ENCODE peak calls at places on chromosomes 11 and 22, in eight cellular contexts. One of them, this sample, is unnamed.

GRCh38 chr22:36411589-36412258 is 24.0 kb upstream of the MYH9 start:
- DNase-seq in RWPE1: no peak
- DNase-seq in stomach: no peak
- DNase-seq in A549: no peak
- DNase-seq in left lung: no peak
- DNase-seq in tibial artery: no peak
- DNase-seq in astrocyte of the spinal cord: no peak
- DNase-seq in cardiac muscle cell: no peak
- DNase-seq in this sample: no peak

GRCh38 chr11:38517991-38518390 is 1920.0 kb upstream of the RAG2 start:
- DNase-seq in RWPE1: no peak
- DNase-seq in stomach: no peak
- DNase-seq in A549: no peak
- DNase-seq in left lung: no peak
- DNase-seq in tibial artery: no peak
- DNase-seq in astrocyte of the spinal cord: no peak
- DNase-seq in cardiac muscle cell: no peak
- DNase-seq in this sample: no peak

GRCh38 chr11:128956401-128957203 is 13.9 kb upstream of the TP53AIP1 start:
- DNase-seq in RWPE1: peak
- DNase-seq in stomach: no peak
- DNase-seq in A549: peak
- DNase-seq in left lung: no peak
- DNase-seq in tibial artery: no peak
- DNase-seq in astrocyte of the spinal cord: peak
- DNase-seq in cardiac muscle cell: peak
- DNase-seq in this sample: peak

GRCh38 chr22:49587421-49587820 is 240.3 kb downstream of the BRD1 start:
- DNase-seq in RWPE1: no peak
- DNase-seq in stomach: no peak
- DNase-seq in A549: no peak
- DNase-seq in left lung: no peak
- DNase-seq in tibial artery: peak
- DNase-seq in astrocyte of the spinal cord: no peak
- DNase-seq in cardiac muscle cell: no peak
- DNase-seq in this sample: no peak

GRCh38 chr22:28171135-28171534 is 252.1 kb upstream of the PITPNB start:
- DNase-seq in RWPE1: no peak
- DNase-seq in stomach: no peak
- DNase-seq in A549: no peak
- DNase-seq in left lung: no peak
- DNase-seq in tibial artery: no peak
- DNase-seq in astrocyte of the spinal cord: peak
- DNase-seq in cardiac muscle cell: peak
- DNase-seq in this sample: no peak

GRCh38 chr22:19811811-19812771 is 42.6 kb downstream of the GNB1L start:
- DNase-seq in RWPE1: no peak
- DNase-seq in stomach: peak
- DNase-seq in A549: no peak
- DNase-seq in left lung: no peak
- DNase-seq in tibial artery: peak
- DNase-seq in astrocyte of the spinal cord: no peak
- DNase-seq in cardiac muscle cell: no peak
- DNase-seq in this sample: no peak

GRCh38 chr11:32990481-32990880 is 25.2 kb upstream of the DEPDC7 start:
- DNase-seq in RWPE1: no peak
- DNase-seq in stomach: no peak
- DNase-seq in A549: no peak
- DNase-seq in left lung: no peak
- DNase-seq in tibial artery: no peak
- DNase-seq in astrocyte of the spinal cord: no peak
- DNase-seq in cardiac muscle cell: no peak
- DNase-seq in this sample: no peak

GRCh38 chr11:7514099-7514725 is 413 bp downstream of the PPFIBP2 start:
- DNase-seq in RWPE1: no peak
- DNase-seq in stomach: no peak
- DNase-seq in A549: peak
- DNase-seq in left lung: no peak
- DNase-seq in tibial artery: peak
- DNase-seq in astrocyte of the spinal cord: no peak
- DNase-seq in cardiac muscle cell: no peak
- DNase-seq in this sample: no peak

GRCh38 chr22:41351011-41351410 is 30.7 kb upstream of the TEF start:
- DNase-seq in RWPE1: no peak
- DNase-seq in stomach: no peak
- DNase-seq in A549: no peak
- DNase-seq in left lung: no peak
- DNase-seq in tibial artery: no peak
- DNase-seq in astrocyte of the spinal cord: no peak
- DNase-seq in cardiac muscle cell: no peak
- DNase-seq in this sample: no peak

GRCh38 chr11:117490911-117491310 is 163.3 kb downstream of the CEP164 start:
- DNase-seq in RWPE1: no peak
- DNase-seq in stomach: no peak
- DNase-seq in A549: no peak
- DNase-seq in left lung: no peak
- DNase-seq in tibial artery: no peak
- DNase-seq in astrocyte of the spinal cord: no peak
- DNase-seq in cardiac muscle cell: no peak
- DNase-seq in this sample: no peak

GRCh38 chr11:60251485-60252207 is 8.7 kb upstream of the MS4A4E start:
- DNase-seq in RWPE1: no peak
- DNase-seq in stomach: no peak
- DNase-seq in A549: no peak
- DNase-seq in left lung: no peak
- DNase-seq in tibial artery: no peak
- DNase-seq in astrocyte of the spinal cord: no peak
- DNase-seq in cardiac muscle cell: peak
- DNase-seq in this sample: no peak

GRCh38 chr11:76704171-76704948 is 33.8 kb upstream of the LRRC32 start:
- DNase-seq in RWPE1: no peak
- DNase-seq in stomach: no peak
- DNase-seq in A549: no peak
- DNase-seq in left lung: no peak
- DNase-seq in tibial artery: no peak
- DNase-seq in astrocyte of the spinal cord: no peak
- DNase-seq in cardiac muscle cell: no peak
- DNase-seq in this sample: no peak

GRCh38 chr22:32355760-32356159 is 1.9 kb upstream of the RFPL3 start:
- DNase-seq in RWPE1: peak
- DNase-seq in stomach: no peak
- DNase-seq in A549: no peak
- DNase-seq in left lung: no peak
- DNase-seq in tibial artery: no peak
- DNase-seq in astrocyte of the spinal cord: no peak
- DNase-seq in cardiac muscle cell: no peak
- DNase-seq in this sample: no peak
- TF ChIP-seq CTCF in RWPE1: no peak
- TF ChIP-seq CTCF in stomach: no peak
- TF ChIP-seq CTCF in A549: no peak
- TF ChIP-seq CTCF in left lung: no peak
- TF ChIP-seq CTCF in tibial artery: no peak
- TF ChIP-seq CTCF in astrocyte of the spinal cord: no peak
- TF ChIP-seq CTCF in cardiac muscle cell: no peak
- TF ChIP-seq CTCF in this sample: no peak

GRCh38 chr11:133929401-133930052 is 27.2 kb downstream of the IGSF9B start:
- DNase-seq in RWPE1: no peak
- DNase-seq in stomach: no peak
- DNase-seq in A549: no peak
- DNase-seq in left lung: no peak
- DNase-seq in tibial artery: no peak
- DNase-seq in astrocyte of the spinal cord: no peak
- DNase-seq in cardiac muscle cell: no peak
- DNase-seq in this sample: no peak

GRCh38 chr11:133930053-133930766 is 26.6 kb downstream of the IGSF9B start:
- DNase-seq in RWPE1: no peak
- DNase-seq in stomach: no peak
- DNase-seq in A549: no peak
- DNase-seq in left lung: no peak
- DNase-seq in tibial artery: no peak
- DNase-seq in astrocyte of the spinal cord: no peak
- DNase-seq in cardiac muscle cell: no peak
- DNase-seq in this sample: no peak

GRCh38 chr11:133928628-133929059 is 28.1 kb downstream of the IGSF9B start:
- DNase-seq in RWPE1: peak
- DNase-seq in stomach: peak
- DNase-seq in A549: no peak
- DNase-seq in left lung: no peak
- DNase-seq in tibial artery: no peak
- DNase-seq in astrocyte of the spinal cord: no peak
- DNase-seq in cardiac muscle cell: peak
- DNase-seq in this sample: no peak

GRCh38 chr11:133931449-133932060 is 25.2 kb downstream of the IGSF9B start:
- DNase-seq in RWPE1: no peak
- DNase-seq in stomach: no peak
- DNase-seq in A549: no peak
- DNase-seq in left lung: no peak
- DNase-seq in tibial artery: no peak
- DNase-seq in astrocyte of the spinal cord: no peak
- DNase-seq in cardiac muscle cell: no peak
- DNase-seq in this sample: no peak

GRCh38 chr11:133930767-133931448 is 25.9 kb downstream of the IGSF9B start:
- DNase-seq in RWPE1: no peak
- DNase-seq in stomach: no peak
- DNase-seq in A549: peak
- DNase-seq in left lung: no peak
- DNase-seq in tibial artery: no peak
- DNase-seq in astrocyte of the spinal cord: no peak
- DNase-seq in cardiac muscle cell: no peak
- DNase-seq in this sample: no peak
- TF ChIP-seq CTCF in RWPE1: peak
- TF ChIP-seq CTCF in stomach: no peak
- TF ChIP-seq CTCF in A549: peak
- TF ChIP-seq CTCF in left lung: no peak
- TF ChIP-seq CTCF in tibial artery: peak
- TF ChIP-seq CTCF in astrocyte of the spinal cord: peak
- TF ChIP-seq CTCF in cardiac muscle cell: peak
- TF ChIP-seq CTCF in this sample: peak

GRCh38 chr11:70168405-70168754 is 34.7 kb upstream of the FADD start:
- DNase-seq in RWPE1: no peak
- DNase-seq in stomach: no peak
- DNase-seq in A549: no peak
- DNase-seq in left lung: no peak
- DNase-seq in tibial artery: no peak
- DNase-seq in astrocyte of the spinal cord: no peak
- DNase-seq in cardiac muscle cell: no peak
- DNase-seq in this sample: no peak

GRCh38 chr11:70169136-70169535 is 34.0 kb upstream of the FADD start:
- DNase-seq in RWPE1: no peak
- DNase-seq in stomach: no peak
- DNase-seq in A549: no peak
- DNase-seq in left lung: no peak
- DNase-seq in tibial artery: no peak
- DNase-seq in astrocyte of the spinal cord: no peak
- DNase-seq in cardiac muscle cell: no peak
- DNase-seq in this sample: no peak

GRCh38 chr11:70167120-70167519 is 36.0 kb upstream of the FADD start:
- DNase-seq in RWPE1: no peak
- DNase-seq in stomach: no peak
- DNase-seq in A549: no peak
- DNase-seq in left lung: no peak
- DNase-seq in tibial artery: no peak
- DNase-seq in astrocyte of the spinal cord: no peak
- DNase-seq in cardiac muscle cell: no peak
- DNase-seq in this sample: no peak

GRCh38 chr11:70169632-70170031 is 33.5 kb upstream of the FADD start:
- DNase-seq in RWPE1: no peak
- DNase-seq in stomach: peak
- DNase-seq in A549: no peak
- DNase-seq in left lung: no peak
- DNase-seq in tibial artery: no peak
- DNase-seq in astrocyte of the spinal cord: no peak
- DNase-seq in cardiac muscle cell: no peak
- DNase-seq in this sample: no peak

DNA sequence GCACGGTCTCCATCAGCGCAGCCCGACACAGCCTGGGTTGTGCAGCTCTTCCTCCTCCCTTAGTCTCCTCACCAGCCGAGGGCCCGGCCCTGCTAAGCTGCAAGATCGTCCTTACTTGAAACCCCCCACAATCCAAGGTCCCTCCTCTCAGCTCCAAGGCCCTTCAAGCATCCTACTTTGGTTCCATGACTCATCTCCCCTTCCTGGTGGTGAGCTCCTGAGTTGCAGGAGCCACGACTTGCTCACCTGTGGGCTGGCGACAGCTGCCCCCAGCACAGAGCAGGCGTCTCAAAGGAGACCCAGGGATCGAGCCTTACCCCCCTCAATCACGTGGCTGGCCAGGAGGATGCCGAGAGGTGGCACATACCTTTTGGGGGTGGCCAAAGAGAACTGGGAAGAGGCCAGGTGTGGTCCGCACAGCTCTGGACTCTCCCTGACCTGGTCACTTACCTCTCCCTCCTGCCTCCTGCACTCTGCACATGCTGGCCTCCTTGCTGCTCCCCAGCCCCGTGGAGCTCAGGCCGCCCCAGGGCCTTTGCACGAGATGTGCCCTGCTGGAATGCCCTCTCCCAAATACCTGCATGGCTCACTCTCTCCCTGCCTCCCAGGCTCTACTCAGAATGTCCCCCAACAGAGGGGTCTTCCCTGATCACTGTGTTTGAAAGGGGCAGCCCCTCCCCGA is 35.2 kb upstream of the FADD start:
- DNase-seq in RWPE1: no peak
- DNase-seq in stomach: no peak
- DNase-seq in A549: no peak
- DNase-seq in left lung: no peak
- DNase-seq in tibial artery: no peak
- DNase-seq in astrocyte of the spinal cord: no peak
- DNase-seq in cardiac muscle cell: no peak
- DNase-seq in this sample: no peak
- TF ChIP-seq CTCF in RWPE1: no peak
- TF ChIP-seq CTCF in stomach: no peak
- TF ChIP-seq CTCF in A549: no peak
- TF ChIP-seq CTCF in left lung: no peak
- TF ChIP-seq CTCF in tibial artery: no peak
- TF ChIP-seq CTCF in astrocyte of the spinal cord: no peak
- TF ChIP-seq CTCF in cardiac muscle cell: no peak
- TF ChIP-seq CTCF in this sample: no peak

DNA sequence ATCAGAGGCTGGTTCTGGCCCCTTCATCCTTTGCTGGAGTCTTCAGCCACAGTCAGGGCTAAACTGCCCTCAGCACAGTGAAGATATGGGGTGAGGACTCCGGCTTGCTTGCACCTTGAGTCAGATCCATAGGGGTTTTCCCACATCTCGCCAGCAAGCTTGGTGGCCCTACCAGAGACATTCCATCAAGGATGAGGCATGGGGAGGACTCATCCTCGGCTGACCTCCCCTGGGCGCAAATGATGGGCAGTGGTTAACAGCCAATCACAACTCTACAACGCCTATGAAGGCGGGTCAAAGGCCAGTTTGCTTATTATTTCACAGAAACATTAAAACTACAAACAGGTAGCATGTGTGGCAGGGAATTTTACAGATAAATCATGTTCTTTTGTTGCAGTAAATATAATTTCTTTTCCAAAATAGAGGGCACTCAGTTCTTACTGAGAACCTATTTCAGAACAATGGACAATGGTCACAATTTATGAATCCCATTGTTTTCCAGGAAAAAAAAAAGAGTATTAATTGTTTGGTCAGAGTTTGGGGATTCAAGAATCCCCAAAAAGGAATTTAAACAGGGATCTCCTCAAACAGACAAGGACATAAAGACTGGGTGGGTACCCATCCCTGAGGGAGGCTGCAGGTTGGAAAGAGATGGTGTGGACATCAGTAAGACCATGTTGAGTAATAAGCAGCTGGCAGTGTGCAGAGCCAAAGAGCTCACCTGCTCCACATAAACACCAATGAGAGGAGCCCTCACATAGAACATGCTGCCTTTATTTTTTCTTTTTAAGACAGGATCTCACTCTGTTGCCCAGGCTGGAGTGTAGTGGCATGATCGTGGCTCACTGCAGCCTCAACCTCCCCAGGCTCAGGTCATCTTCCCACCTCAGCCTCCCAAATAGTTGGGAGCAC is 14.8 kb downstream of the PLAAT3 start:
- DNase-seq in RWPE1: peak
- DNase-seq in stomach: no peak
- DNase-seq in A549: peak
- DNase-seq in left lung: no peak
- DNase-seq in tibial artery: no peak
- DNase-seq in astrocyte of the spinal cord: peak
- DNase-seq in cardiac muscle cell: peak
- DNase-seq in this sample: peak
- TF ChIP-seq CTCF in RWPE1: no peak
- TF ChIP-seq CTCF in stomach: no peak
- TF ChIP-seq CTCF in A549: no peak
- TF ChIP-seq CTCF in left lung: no peak
- TF ChIP-seq CTCF in tibial artery: no peak
- TF ChIP-seq CTCF in astrocyte of the spinal cord: no peak
- TF ChIP-seq CTCF in cardiac muscle cell: no peak
- TF ChIP-seq CTCF in this sample: no peak